ENCODE peak calls at places on chromosomes 2 and 18, in four cellular contexts. E is colonic mucosa; O is mammary epithelial cell; D is CD4-positive, alpha-beta T cell. V is an unnamed sample.

GRCh38 chr2:25339791-25340339 is 1.9 kb downstream of the DNMT3A start:
- DNase-seq in E (peak; percentile 68), O (no peak), D (no peak), V (peak; percentile 67)

GRCh38 chr2:97693476-97693875 is 19.9 kb upstream of the ZAP70 start:
- DNase-seq in E (no peak), O (no peak), D (no peak), V (no peak)

GRCh38 chr2:237427807-237428506 is 14.0 kb upstream of the COL6A3 start:
- DNase-seq in E (no peak), O (peak; percentile 64), D (peak; percentile 50), V (no peak)

GRCh38 chr2:9538000-9538507 is 17.6 kb downstream of the ADAM17 start:
- DNase-seq in E (no peak), O (peak; percentile 93), D (no peak), V (no peak)

GRCh38 chr2:222933458-222933857 is 72.6 kb downstream of the ACSL3 start:
- DNase-seq in E (no peak), O (no peak), D (no peak), V (no peak)

GRCh38 chr2:65142515-65142914 is 12.6 kb upstream of the RAB1A start:
- DNase-seq in E (no peak), O (peak; percentile 50), D (no peak), V (no peak)

GRCh38 chr2:24026233-24026632 is 16.3 kb downstream of the MFSD2B start:
- DNase-seq in E (no peak), O (no peak), D (no peak), V (no peak)

GRCh38 chr2:230849633-230850357 is 14.9 kb upstream of the ITM2C start:
- DNase-seq in E (peak; percentile 63), O (no peak), D (peak; percentile 67), V (peak; percentile 75)

GRCh38 chr2:3162442-3163077 is 215.1 kb downstream of the EIPR1 start:
- DNase-seq in E (no peak), O (no peak), D (no peak), V (no peak)

GRCh38 chr2:423479-423878 is 135.6 kb upstream of the ALKAL2 start:
- DNase-seq in E (no peak), O (no peak), D (no peak), V (no peak)

GRCh38 chr2:204898928-204899640 is 353.8 kb downstream of the PARD3B start:
- DNase-seq in E (no peak), O (no peak), D (no peak), V (no peak)

GRCh38 chr2:225614915-225615314 is 215.4 kb downstream of the NYAP2 start:
- DNase-seq in E (no peak), O (no peak), D (no peak), V (no peak)

GRCh38 chr18:76988015-76988826 is 144.4 kb downstream of the MBP start:
- DNase-seq in E (peak; percentile 21), O (no peak), D (no peak), V (peak; percentile 18)

GRCh38 chr2:227607969-227608368 is 6.7 kb downstream of the SCYGR3 start:
- DNase-seq in E (no peak), O (no peak), D (no peak), V (no peak)

GRCh38 chr2:172256886-172257285 is 154.2 kb upstream of the DLX2 start:
- DNase-seq in E (no peak), O (no peak), D (no peak), V (no peak)

DNA sequence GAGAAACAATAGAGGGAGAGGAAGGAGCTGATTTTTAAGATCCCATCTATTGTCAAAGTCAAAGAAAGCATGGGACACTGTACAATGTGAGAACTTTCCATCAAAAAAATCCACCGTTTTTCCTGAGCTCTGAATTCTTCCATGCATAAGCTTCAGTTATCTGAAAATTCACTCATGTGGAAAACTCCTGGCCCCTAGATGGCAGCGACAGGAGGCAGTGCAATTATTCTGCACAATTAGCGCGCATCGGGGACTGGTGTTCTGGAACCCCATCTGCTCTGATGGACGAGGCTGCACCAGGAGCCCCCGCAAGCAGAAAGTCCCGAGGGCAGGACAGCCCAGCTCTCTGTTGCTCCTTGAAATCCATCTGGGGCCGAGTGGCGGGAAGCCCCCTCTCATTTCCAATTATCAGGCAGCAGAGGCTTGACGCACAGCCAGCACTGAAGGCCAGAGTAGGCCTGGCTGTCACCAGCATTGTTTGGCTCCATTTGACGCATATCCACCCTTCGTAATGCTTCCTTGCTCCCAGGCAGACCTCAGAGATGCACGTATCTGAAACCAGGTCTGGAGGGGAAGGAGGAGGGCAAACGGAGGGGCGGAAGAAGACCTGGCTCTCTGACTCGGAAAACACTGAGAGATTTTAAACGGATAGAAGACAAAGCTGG is 70.0 kb downstream of the TNS1 start:
- DNase-seq in E (no peak), O (no peak), D (no peak), V (no peak)
- TF ChIP-seq CTCF in E (no peak), O (no peak), D (no peak), V (no peak)

GRCh38 chr2:30492185-30492584 is 45.1 kb downstream of the LCLAT1 start:
- DNase-seq in E (no peak), O (no peak), D (no peak), V (no peak)
- H3K9me3 ChIP-seq in E (no peaks in the 10 kb centered on the region), O (no peaks in the 10 kb centered on the region), D (peaks cover 3% of the 10 kb centered on the region), V (no peaks in the 10 kb centered on the region)

DNA sequence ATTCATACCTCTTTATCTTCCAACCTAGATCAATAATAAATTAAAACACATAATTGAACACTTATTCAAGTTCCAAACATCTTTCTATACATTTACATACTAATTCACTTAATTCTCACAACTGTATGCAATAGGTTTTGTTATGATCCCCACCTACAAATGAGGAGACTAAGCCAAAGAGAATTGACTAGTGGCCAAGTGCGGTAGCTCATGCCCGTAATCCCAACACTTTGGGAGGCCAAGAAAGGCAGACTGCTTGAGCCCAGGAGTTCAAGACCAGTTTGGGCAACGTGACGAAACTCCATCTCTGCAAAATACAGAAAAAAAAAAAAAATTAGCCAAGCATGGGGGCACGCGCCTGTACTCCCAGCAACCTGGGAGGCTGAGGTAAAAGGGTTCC is 36.8 kb downstream of the KCNG3 start:
- DNase-seq in E (no peak), O (no peak), D (no peak), V (no peak)
- TF ChIP-seq CTCF in E (no peak), O (peak; percentile 20), D (no peak), V (no peak)

GRCh38 chr2:135819211-135819610 is 17.8 kb downstream of the LCT start:
- DNase-seq in E (no peak), O (no peak), D (no peak), V (no peak)

GRCh38 chr2:135812907-135813511 is 24.0 kb downstream of the LCT start:
- DNase-seq in E (no peak), O (no peak), D (no peak), V (no peak)

GRCh38 chr2:135817466-135817865 is 19.5 kb downstream of the LCT start:
- DNase-seq in E (no peak), O (no peak), D (no peak), V (no peak)

GRCh38 chr2:135817946-135818345 is 19.0 kb downstream of the LCT start:
- DNase-seq in E (no peak), O (no peak), D (no peak), V (no peak)

DNA sequence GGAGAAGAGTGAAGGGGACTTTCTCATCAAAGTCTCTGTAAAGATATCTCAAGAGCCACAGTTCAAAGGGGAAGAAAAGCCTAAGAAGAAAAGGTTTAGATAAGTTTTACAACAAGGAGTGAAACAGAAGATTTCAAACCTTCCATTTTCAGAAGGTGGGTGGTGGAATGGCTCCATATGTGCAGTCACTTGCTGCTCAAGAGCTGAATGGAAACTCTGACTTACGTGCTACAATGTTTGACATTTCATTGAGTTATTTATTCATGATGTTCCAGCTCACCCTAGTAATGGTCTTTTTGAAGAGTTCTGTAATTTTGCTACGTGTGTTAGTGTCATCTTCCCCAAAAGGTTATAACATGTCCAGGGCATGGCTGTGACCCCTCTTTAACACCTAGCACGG is 21.7 kb downstream of the LCT start:
- DNase-seq in E (no peak), O (no peak), D (no peak), V (no peak)
- H3K9me3 ChIP-seq in E (no peaks in the 10 kb centered on the region), O (no peaks in the 10 kb centered on the region), D (no peaks in the 10 kb centered on the region), V (no peaks in the 10 kb centered on the region)

GRCh38 chr2:153287109-153287801 is 191.3 kb downstream of the RPRM start:
- DNase-seq in E (no peak), O (no peak), D (no peak), V (no peak)
- TF ChIP-seq CTCF in E (peak; percentile 31), O (no peak), D (no peak), V (no peak)

DNA sequence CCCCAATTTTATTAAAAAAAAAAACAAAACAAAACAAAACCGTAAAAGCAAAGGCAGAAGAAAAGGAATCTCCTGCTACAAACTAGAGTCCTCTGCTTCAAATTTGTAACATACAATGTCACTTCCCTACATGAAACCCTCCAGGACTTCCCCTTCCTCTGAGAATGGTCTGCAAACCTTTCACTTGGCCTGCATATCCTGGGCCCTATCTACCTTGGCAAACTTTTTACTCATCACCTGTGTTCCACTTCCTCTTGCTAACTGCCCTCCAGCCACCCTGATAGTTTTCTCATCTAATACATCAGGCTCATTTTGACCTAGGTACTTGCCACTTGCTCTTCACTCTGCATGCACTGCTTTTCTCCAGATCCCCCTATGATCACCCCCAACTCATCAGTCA is 255.5 kb downstream of the ETAA1 start:
- DNase-seq in E (no peak), O (no peak), D (no peak), V (no peak)
- H3K9me3 ChIP-seq in E (no peaks in the 10 kb centered on the region), O (no peaks in the 10 kb centered on the region), D (no peaks in the 10 kb centered on the region), V (no peaks in the 10 kb centered on the region)

GRCh38 chr2:44207102-44207501 is 38.4 kb downstream of the PPM1B start:
- DNase-seq in E (no peak), O (no peak), D (no peak), V (no peak)

GRCh38 chr2:44200759-44201158 is 32.1 kb downstream of the PPM1B start:
- DNase-seq in E (no peak), O (no peak), D (no peak), V (no peak)

GRCh38 chr2:44201648-44202047 is 33.0 kb downstream of the PPM1B start:
- DNase-seq in E (no peak), O (no peak), D (no peak), V (no peak)

GRCh38 chr2:44203542-44203941 is 34.9 kb downstream of the PPM1B start:
- DNase-seq in E (no peak), O (no peak), D (no peak), V (no peak)

GRCh38 chr2:44205169-44205568 is 36.5 kb downstream of the PPM1B start:
- DNase-seq in E (no peak), O (no peak), D (no peak), V (no peak)
- TF ChIP-seq CTCF in E (no peak), O (no peak), D (no peak), V (no peak)

DNA sequence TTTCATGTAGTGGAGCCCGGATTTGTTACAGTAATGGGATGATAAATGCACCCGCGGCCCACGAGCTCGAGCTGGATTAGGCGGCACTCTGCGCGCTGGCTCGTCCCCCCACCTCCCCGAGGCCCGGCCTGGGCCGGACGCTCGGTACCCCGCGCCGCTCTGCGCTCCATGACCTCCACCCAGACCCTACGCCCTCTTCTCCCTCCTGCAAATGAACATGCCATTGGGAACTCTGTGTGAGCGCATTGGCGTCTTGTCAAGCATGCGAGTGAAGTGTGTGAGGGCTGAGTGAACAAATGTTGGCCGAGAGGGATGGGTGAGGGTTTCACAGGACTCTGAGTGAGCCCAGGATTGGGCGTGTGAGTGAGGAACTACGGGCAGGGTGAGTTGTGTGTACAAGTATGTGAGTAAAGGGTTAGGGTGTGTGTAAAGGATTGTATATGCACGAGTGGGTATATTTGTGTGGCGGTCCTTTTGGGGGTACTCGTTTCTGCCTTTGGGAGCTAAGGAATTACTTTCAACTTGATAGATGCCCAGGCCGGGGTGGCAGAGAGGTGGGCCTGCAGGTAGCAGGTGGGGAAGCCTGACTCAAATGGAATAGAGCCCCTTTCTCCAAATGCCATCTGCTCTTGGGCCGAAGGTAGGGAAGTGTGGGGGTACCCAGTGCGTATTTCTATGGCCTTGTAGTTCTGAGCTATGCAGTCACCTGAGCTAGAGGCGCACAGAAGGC is 2.9 kb upstream of the EN1 start:
- DNase-seq in E (no peak), O (no peak), D (no peak), V (no peak)
- H3K9me3 ChIP-seq in E (no peaks in the 10 kb centered on the region), O (no peaks in the 10 kb centered on the region), D (no peaks in the 10 kb centered on the region), V (no peaks in the 10 kb centered on the region)

GRCh38 chr2:165793779-165794519 is at the start of gene GALNT3:
- DNase-seq in E (peak; percentile 95), O (peak; percentile 93), D (peak; percentile 12), V (peak; percentile 92)
- TF ChIP-seq CTCF in E (no peak), O (peak; percentile 7), D (no peak), V (no peak)

V was measured in Peyer's patch.